ENCODE peak calls at places on chromosomes 7 and 10, in six cellular contexts. R, E, Z, V, T and B are unnamed samples.

GRCh38 chr10:52308251-52309031 is 5.6 kb upstream of the DKK1 start:
- DNase-seq in R (peak), E (peak), Z (no peak), V (no peak), T (peak), B (no peak)

GRCh38 chr7:47435889-47436312 is 146.0 kb downstream of the TNS3 start:
- DNase-seq in R (peak), E (peak), Z (no peak), V (peak), T (peak), B (peak)

GRCh38 chr7:157540020-157540419 is 203.2 kb downstream of the DNAJB6 start:
- DNase-seq in R (no peak), E (no peak), Z (no peak), V (no peak), T (peak), B (no peak)

GRCh38 chr10:100654835-100655759 is 90.3 kb upstream of the PAX2 start:
- DNase-seq in R (peak), E (peak), Z (no peak), V (no peak), T (no peak), B (no peak)

GRCh38 chr7:18895456-18895855 is 222.0 kb downstream of the TWIST1 start:
- DNase-seq in R (no peak), E (no peak), Z (no peak), V (no peak), T (no peak), B (no peak)

GRCh38 chr7:137840183-137840779 is 6.5 kb downstream of the DGKI start:
- DNase-seq in R (no peak), E (no peak), Z (peak), V (no peak), T (no peak), B (no peak)

GRCh38 chr10:30045961-30046360 is 13.4 kb downstream of the JCAD start:
- DNase-seq in R (no peak), E (no peak), Z (no peak), V (no peak), T (no peak), B (no peak)

GRCh38 chr7:519429-519973 is at the start of gene PDGFA:
- DNase-seq in R (no peak), E (peak), Z (no peak), V (no peak), T (peak), B (no peak)

GRCh38 chr10:124175701-124176100 is 82.3 kb upstream of the CHST15 start:
- DNase-seq in R (no peak), E (no peak), Z (no peak), V (no peak), T (no peak), B (no peak)

GRCh38 chr10:7872041-7872442 is 53.7 kb downstream of the TAF3 start:
- DNase-seq in R (no peak), E (no peak), Z (no peak), V (no peak), T (no peak), B (no peak)

GRCh38 chr7:71846160-71846559 is 566.0 kb downstream of the CALN1 start:
- DNase-seq in R (peak), E (peak), Z (no peak), V (no peak), T (no peak), B (no peak)

GRCh38 chr10:338176-339037 is 203.2 kb downstream of the ZMYND11 start:
- DNase-seq in R (no peak), E (no peak), Z (no peak), V (no peak), T (no peak), B (no peak)

GRCh38 chr10:70093335-70093944 is 39.2 kb downstream of the AIFM2 start:
- DNase-seq in R (no peak), E (no peak), Z (no peak), V (no peak), T (no peak), B (no peak)

GRCh38 chr7:159000859-159001435 is 143.7 kb downstream of the VIPR2 start:
- DNase-seq in R (no peak), E (no peak), Z (no peak), V (no peak), T (no peak), B (peak)

GRCh38 chr10:27390681-27391080 is 113.4 kb upstream of the RAB18 start:
- DNase-seq in R (no peak), E (no peak), Z (no peak), V (no peak), T (no peak), B (no peak)

GRCh38 chr7:131509087-131509486 is 47.3 kb downstream of the PODXL start:
- DNase-seq in R (no peak), E (no peak), Z (no peak), V (no peak), T (no peak), B (no peak)

GRCh38 chr7:42522227-42522991 is 285.4 kb upstream of the GLI3 start:
- DNase-seq in R (no peak), E (no peak), Z (no peak), V (no peak), T (no peak), B (no peak)

GRCh38 chr10:320787-321186 is 185.5 kb downstream of the ZMYND11 start:
- DNase-seq in R (no peak), E (no peak), Z (no peak), V (no peak), T (no peak), B (no peak)

GRCh38 chr7:94449151-94449725 is 54.5 kb downstream of the COL1A2 start:
- DNase-seq in R (no peak), E (no peak), Z (peak), V (no peak), T (no peak), B (no peak)

GRCh38 chr10:31618541-31619291 is 299.7 kb downstream of the ZEB1 start:
- DNase-seq in R (no peak), E (peak), Z (no peak), V (no peak), T (peak), B (no peak)

GRCh38 chr7:157468221-157469111 is 131.7 kb downstream of the DNAJB6 start:
- DNase-seq in R (no peak), E (no peak), Z (no peak), V (no peak), T (no peak), B (no peak)

GRCh38 chr10:110686037-110686436 is 41.9 kb downstream of the RBM20 start:
- DNase-seq in R (no peak), E (no peak), Z (no peak), V (no peak), T (no peak), B (no peak)

GRCh38 chr10:12348341-12348869 is 942 bp upstream of the CAMK1D start:
- DNase-seq in R (no peak), E (no peak), Z (no peak), V (no peak), T (no peak), B (no peak)

GRCh38 chr7:141014523-141015395 is at the start of gene MRPS33:
- DNase-seq in R (peak), E (peak), Z (peak), V (peak), T (peak), B (peak)

GRCh38 chr7:4549681-4550080 is 132.4 kb upstream of the FOXK1 start:
- DNase-seq in R (no peak), E (no peak), Z (no peak), V (no peak), T (peak), B (no peak)

GRCh38 chr7:88204525-88205103 is 15.2 kb downstream of the SRI start:
- DNase-seq in R (no peak), E (no peak), Z (no peak), V (no peak), T (no peak), B (no peak)